ENCODE peak calls at places on chromosomes 16 and 17, in nine cellular contexts. G, P, R, Q, V, N, A, W and T are unnamed samples.

GRCh38 chr16:1559446-1559975 is 26.0 kb downstream of the TMEM204 start:
- DNase-seq in W (no peak), P (no peak), V (peak), G (no peak), Q (no peak), A (no peak), N (no peak), R (no peak), T (no peak)

GRCh38 chr17:57574040-57574513 is 171.0 kb downstream of the CCDC182 start:
- DNase-seq in V (no peak), N (peak), R (no peak), A (no peak), Q (peak), W (peak), G (no peak), P (no peak), T (no peak)

GRCh38 chr17:29154516-29155234 is 25.5 kb downstream of the MYO18A start:
- DNase-seq in A (no peak), G (no peak), V (peak), R (no peak), N (no peak), Q (no peak), P (no peak), W (no peak), T (no peak)

GRCh38 chr16:81583893-81584705 is 139.5 kb downstream of the CMIP start:
- DNase-seq in R (no peak), W (no peak), V (no peak), N (peak), A (peak), G (no peak), Q (no peak), P (no peak), T (no peak)

GRCh38 chr16:89395150-89396142 is 94.9 kb downstream of the ANKRD11 start:
- DNase-seq in W (peak), G (peak), V (no peak), A (peak), R (peak), Q (peak), N (peak), P (peak), T (peak)

GRCh38 chr17:42107597-42108576 is 4.6 kb downstream of the DHX58 start:
- DNase-seq in A (peak), R (no peak), N (no peak), Q (peak), W (peak), P (no peak), V (peak), G (no peak), T (no peak)

GRCh38 chr17:17032131-17032692 is 10.0 kb upstream of the MPRIP start:
- DNase-seq in A (peak), R (no peak), Q (peak), P (no peak), N (peak), V (no peak), G (peak), W (peak), T (no peak)

GRCh38 chr16:65521685-65522338 is 399.9 kb upstream of the CDH11 start:
- DNase-seq in P (no peak), W (no peak), G (no peak), Q (peak), R (no peak), N (no peak), A (no peak), V (no peak), T (no peak)

GRCh38 chr17:61757168-61757567 is 106.2 kb downstream of the BRIP1 start:
- DNase-seq in P (no peak), N (no peak), Q (no peak), R (no peak), G (no peak), V (no peak), W (no peak), A (no peak), T (no peak)

GRCh38 chr16:22284637-22285515 is 12.3 kb upstream of the POLR3E start:
- DNase-seq in P (no peak), G (no peak), Q (peak), N (no peak), A (no peak), W (no peak), R (no peak), V (no peak), T (no peak)

GRCh38 chr17:57552114-57552601 is 192.9 kb downstream of the CCDC182 start:
- DNase-seq in A (no peak), P (no peak), Q (peak), N (peak), G (no peak), W (no peak), V (no peak), R (no peak), T (no peak)

GRCh38 chr16:88319116-88319965 is 63.4 kb upstream of the ZNF469 start:
- DNase-seq in W (no peak), V (no peak), R (no peak), G (no peak), N (no peak), P (no peak), Q (no peak), A (no peak), T (no peak)

GRCh38 chr17:74759941-74760340 is 11.5 kb downstream of the NHERF1 start:
- DNase-seq in W (no peak), N (no peak), A (no peak), G (no peak), Q (no peak), P (no peak), R (no peak), V (no peak), T (no peak)

GRCh38 chr17:74757931-74758845 is 9.8 kb downstream of the NHERF1 start:
- DNase-seq in V (peak), N (peak), Q (peak), G (no peak), R (no peak), P (no peak), W (no peak), A (peak), T (no peak)

GRCh38 chr17:74760404-74761105 is 12.1 kb downstream of the NHERF1 start:
- DNase-seq in W (no peak), Q (no peak), N (no peak), R (no peak), V (peak), P (no peak), A (no peak), G (no peak), T (no peak)

GRCh38 chr17:74758846-74759163 is 10.4 kb downstream of the NHERF1 start:
- DNase-seq in N (peak), A (no peak), W (no peak), Q (no peak), P (no peak), G (no peak), V (peak), R (no peak), T (no peak)

DNA sequence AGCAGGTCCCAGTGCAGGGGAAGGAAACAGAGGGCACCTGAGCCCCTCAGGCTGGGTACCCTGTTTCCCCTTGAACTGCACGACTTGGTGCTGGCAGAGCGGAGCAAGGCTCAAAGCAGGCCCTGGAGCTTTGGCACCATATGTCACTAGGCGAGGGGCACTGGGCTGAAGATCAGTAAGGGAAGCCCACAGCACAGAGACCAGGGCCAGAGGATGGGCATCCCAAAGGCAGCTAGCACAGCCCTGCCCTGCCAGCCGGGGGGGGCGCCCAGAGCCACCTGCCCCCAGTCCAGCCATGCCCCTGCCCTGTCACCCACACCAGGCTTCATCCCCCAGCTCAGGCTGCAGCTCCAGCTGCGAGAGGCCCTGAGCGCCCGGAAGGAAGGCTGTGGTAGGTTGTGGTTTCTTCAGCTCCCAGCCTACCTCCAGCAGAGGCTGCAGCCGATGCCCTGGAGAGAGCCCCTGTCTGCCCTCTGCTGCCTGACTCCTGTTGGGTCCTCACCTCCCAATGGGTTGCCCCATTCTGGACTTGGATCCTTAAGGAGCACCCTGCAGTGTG is 10.9 kb downstream of the NHERF1 start:
- DNase-seq in A (no peak), Q (no peak), W (no peak), V (peak), R (no peak), G (no peak), N (no peak), P (no peak), T (no peak)
- TF ChIP-seq CTCF in A (no peak), Q (no peak), W (no peak), V (peak), R (no peak), G (no peak), N (no peak), P (no peak), T (no peak)

GRCh38 chr17:31858647-31859486 is at the start of gene COPRS:
- DNase-seq in R (peak), Q (peak), A (peak), P (peak), V (peak), G (no peak), W (peak), N (peak), T (peak)
- TF ChIP-seq CTCF in R (no peak), Q (peak), A (peak), P (no peak), V (no peak), G (peak), W (no peak), N (no peak), T (no peak)

GRCh38 chr17:1651559-1651844 is 1.8 kb upstream of the RILP start:
- DNase-seq in G (no peak), P (no peak), N (no peak), V (no peak), A (no peak), Q (no peak), W (no peak), R (no peak), T (no peak)
- TF ChIP-seq CTCF in G (no peak), P (no peak), N (no peak), V (no peak), A (no peak), Q (no peak), W (no peak), R (no peak), T (no peak)

DNA sequence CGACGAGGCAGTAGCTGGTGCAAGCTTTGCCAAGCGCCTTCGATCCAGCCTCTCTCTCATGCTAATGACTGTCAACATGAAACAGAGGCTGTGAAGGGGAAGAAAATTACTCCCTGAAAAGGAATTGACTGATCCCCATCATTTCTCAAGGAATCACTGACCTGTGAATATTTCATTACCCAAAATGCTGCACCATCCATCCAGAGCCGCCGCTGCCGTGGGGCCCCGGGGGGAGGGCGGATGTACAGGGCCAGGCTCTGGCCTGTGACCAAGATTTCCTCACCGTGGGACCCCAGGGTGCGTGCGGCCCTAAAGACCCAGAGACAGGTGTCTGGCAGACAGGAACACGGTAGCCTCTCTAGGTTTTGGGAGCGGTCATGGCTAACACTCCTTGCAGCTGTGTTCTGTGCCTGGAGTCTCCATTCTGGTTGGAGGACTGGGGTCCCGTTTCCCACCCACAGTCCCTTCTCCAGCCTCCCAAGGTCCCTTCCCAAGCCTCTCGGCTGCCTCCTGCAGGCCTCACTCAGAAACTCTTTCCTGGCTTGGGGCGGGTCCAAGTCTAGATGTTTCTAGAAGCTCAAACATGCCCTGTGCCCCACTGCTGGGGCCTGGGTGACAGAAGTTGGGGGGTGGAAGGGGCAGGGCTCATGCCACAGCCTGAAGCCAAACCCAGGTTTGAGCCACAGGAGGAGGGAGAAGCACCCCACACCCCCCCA is 73.3 kb downstream of the ENGASE start:
- DNase-seq in R (no peak), G (no peak), V (no peak), A (no peak), Q (no peak), W (no peak), N (no peak), P (no peak), T (no peak)
- TF ChIP-seq CTCF in R (no peak), G (no peak), V (no peak), A (no peak), Q (no peak), W (no peak), N (peak), P (no peak), T (no peak)

GRCh38 chr16:68592466-68593337 is 52.4 kb upstream of the CDH3 start:
- DNase-seq in P (no peak), Q (peak), V (peak), A (peak), N (peak), G (no peak), R (no peak), W (no peak), T (no peak)
- TF ChIP-seq CTCF in P (peak), Q (peak), V (peak), A (no peak), N (peak), G (no peak), R (no peak), W (no peak), T (no peak)

GRCh38 chr17:36601303-36602029 is at the start of gene MRM1:
- DNase-seq in V (peak), G (peak), N (peak), P (peak), W (peak), R (peak), A (peak), Q (peak), T (peak)
- TF ChIP-seq CTCF in V (peak), G (peak), N (peak), P (peak), W (no peak), R (peak), A (peak), Q (peak), T (no peak)

GRCh38 chr17:46194393-46195216 is 1.4 kb upstream of the KANSL1 start:
- DNase-seq in G (no peak), R (no peak), Q (peak), N (peak), P (no peak), A (peak), W (no peak), V (peak), T (no peak)

GRCh38 chr17:46192211-46192483 is 1.1 kb downstream of the KANSL1 start:
- DNase-seq in Q (no peak), P (no peak), N (no peak), W (no peak), V (no peak), G (no peak), A (no peak), R (no peak), T (no peak)

GRCh38 chr17:46192484-46193245 is 564 bp downstream of the KANSL1 start:
- DNase-seq in Q (peak), G (no peak), V (peak), N (peak), R (peak), W (peak), P (no peak), A (peak), T (no peak)

GRCh38 chr17:46193626-46194392 is 580 bp upstream of the KANSL1 start:
- DNase-seq in G (peak), W (peak), N (peak), V (peak), Q (peak), P (peak), A (peak), R (peak), T (peak)

GRCh38 chr17:46193246-46193625 is at the start of gene KANSL1:
- DNase-seq in W (peak), N (peak), P (no peak), Q (peak), R (peak), A (peak), G (peak), V (peak), T (peak)
- TF ChIP-seq CTCF in W (peak), N (peak), P (peak), Q (peak), R (peak), A (peak), G (peak), V (peak), T (no peak)